ENCODE peak calls at places on chromosomes 5 and 9, in four cellular contexts. One of them, this sample, is unnamed.
A peak's percentile ranks its signal among the peaks of the same experiment; 100 is the strongest.

GRCh38 chr9:68507796-68508145 is 32.9 kb downstream of the TMEM252 start:
- DNase-seq in prostate gland: no peak
- DNase-seq in stomach: no peak
- DNase-seq in IMR-90: no peak
- DNase-seq in this sample: no peak

GRCh38 chr5:154201108-154201769 is 10.7 kb downstream of the GALNT10 start:
- DNase-seq in IMR-90: no peak
- DNase-seq in prostate gland: no peak
- DNase-seq in stomach: no peak
- DNase-seq in this sample: no peak

GRCh38 chr9:6925841-6926240 is 168.1 kb downstream of the KDM4C start:
- DNase-seq in IMR-90: no peak
- DNase-seq in prostate gland: no peak
- DNase-seq in stomach: no peak
- DNase-seq in this sample: no peak

GRCh38 chr9:16475996-16476395 is 394.5 kb downstream of the BNC2 start:
- DNase-seq in prostate gland: no peak
- DNase-seq in IMR-90: no peak
- DNase-seq in stomach: no peak
- DNase-seq in this sample: no peak

GRCh38 chr5:94908889-94909480 is 290.5 kb downstream of the SLF1 start:
- DNase-seq in prostate gland: no peak
- DNase-seq in IMR-90: peak; percentile 37
- DNase-seq in stomach: no peak
- DNase-seq in this sample: no peak

GRCh38 chr9:127664678-127665507 is 41.9 kb upstream of the CFAP157 start:
- DNase-seq in stomach: no peak
- DNase-seq in IMR-90: peak; percentile 13
- DNase-seq in prostate gland: peak; percentile 57
- DNase-seq in this sample: no peak

GRCh38 chr9:131402073-131402472 is 8.2 kb downstream of the PRRC2B start:
- DNase-seq in IMR-90: peak; percentile 83
- DNase-seq in stomach: no peak
- DNase-seq in prostate gland: no peak
- DNase-seq in this sample: no peak

GRCh38 chr5:20368581-20368980 is 380.6 kb upstream of the CDH18 start:
- DNase-seq in prostate gland: no peak
- DNase-seq in stomach: no peak
- DNase-seq in IMR-90: no peak
- DNase-seq in this sample: no peak

GRCh38 chr9:117564839-117565238 is 139.4 kb upstream of the TLR4 start:
- DNase-seq in IMR-90: no peak
- DNase-seq in stomach: no peak
- DNase-seq in prostate gland: no peak
- DNase-seq in this sample: no peak

GRCh38 chr9:37625262-37626147 is 25.2 kb upstream of the FRMPD1 start:
- DNase-seq in stomach: no peak
- DNase-seq in IMR-90: no peak
- DNase-seq in prostate gland: no peak
- DNase-seq in this sample: no peak

GRCh38 chr9:133703571-133704399 is 34.4 kb downstream of the SARDH start:
- DNase-seq in prostate gland: no peak
- DNase-seq in stomach: no peak
- DNase-seq in IMR-90: no peak
- DNase-seq in this sample: peak; percentile 13

GRCh38 chr9:87878930-87879603 is 3.6 kb upstream of the SPATA31E1 start:
- DNase-seq in stomach: no peak
- DNase-seq in IMR-90: peak; percentile 87
- DNase-seq in prostate gland: no peak
- DNase-seq in this sample: no peak

GRCh38 chr5:59588922-59589321 is 304.6 kb downstream of the PDE4D start:
- DNase-seq in stomach: no peak
- DNase-seq in IMR-90: no peak
- DNase-seq in prostate gland: no peak
- DNase-seq in this sample: no peak

GRCh38 chr5:59591162-59591561 is 302.4 kb downstream of the PDE4D start:
- DNase-seq in stomach: no peak
- DNase-seq in IMR-90: no peak
- DNase-seq in prostate gland: no peak
- DNase-seq in this sample: no peak

GRCh38 chr5:59584858-59585846 is 308.4 kb downstream of the PDE4D start:
- DNase-seq in IMR-90: no peak
- DNase-seq in prostate gland: no peak
- DNase-seq in stomach: no peak
- DNase-seq in this sample: no peak

GRCh38 chr5:59586811-59587340 is 306.6 kb downstream of the PDE4D start:
- DNase-seq in IMR-90: no peak
- DNase-seq in prostate gland: no peak
- DNase-seq in stomach: no peak
- DNase-seq in this sample: no peak

DNA sequence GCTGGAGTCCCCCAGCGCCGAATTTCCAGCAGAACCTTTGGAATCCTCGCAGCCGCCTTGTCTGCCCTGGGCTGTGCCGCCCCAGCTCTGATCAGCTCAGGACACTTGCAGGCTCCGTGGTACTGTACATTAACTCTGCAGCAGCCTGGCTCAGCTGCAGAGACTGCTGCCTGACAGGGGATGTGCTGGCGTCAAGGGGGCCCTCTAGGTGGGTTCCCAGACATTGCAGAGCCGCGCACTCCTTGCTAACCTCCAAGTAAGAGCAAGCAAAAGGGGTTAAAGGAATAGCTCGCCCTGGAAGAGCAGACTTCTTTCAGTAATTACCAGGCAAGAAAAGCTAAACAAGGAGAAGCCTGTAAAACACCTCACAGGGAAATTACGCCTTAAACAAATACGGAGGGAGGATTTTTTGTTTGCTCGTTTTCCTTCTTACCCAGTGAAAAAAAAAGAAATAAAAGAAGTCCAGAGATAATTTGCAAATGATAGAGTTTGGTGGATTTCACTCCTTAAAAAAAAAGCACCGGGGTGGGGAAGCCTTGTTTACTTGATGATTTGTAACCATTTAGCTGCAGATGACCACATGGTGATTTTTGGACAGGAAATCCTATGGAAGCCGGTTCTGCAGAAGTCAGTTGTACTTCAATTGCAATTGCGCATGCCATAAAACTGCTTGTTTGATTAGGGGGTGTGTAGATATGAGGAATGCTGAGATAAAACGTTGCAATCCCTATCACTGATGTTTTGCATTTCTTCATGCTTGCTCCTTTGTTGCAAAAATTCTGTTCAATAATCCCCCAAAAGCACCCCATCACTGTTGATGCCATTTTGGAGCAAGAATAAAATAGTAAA is 305.8 kb downstream of the PDE4D start:
- DNase-seq in prostate gland: peak; percentile 20
- DNase-seq in stomach: peak; percentile 47
- DNase-seq in IMR-90: peak; percentile 52
- DNase-seq in this sample: no peak
- TF ChIP-seq CTCF in prostate gland: no peak
- TF ChIP-seq CTCF in stomach: no peak
- TF ChIP-seq CTCF in IMR-90: no peak
- TF ChIP-seq CTCF in this sample: no peak

DNA sequence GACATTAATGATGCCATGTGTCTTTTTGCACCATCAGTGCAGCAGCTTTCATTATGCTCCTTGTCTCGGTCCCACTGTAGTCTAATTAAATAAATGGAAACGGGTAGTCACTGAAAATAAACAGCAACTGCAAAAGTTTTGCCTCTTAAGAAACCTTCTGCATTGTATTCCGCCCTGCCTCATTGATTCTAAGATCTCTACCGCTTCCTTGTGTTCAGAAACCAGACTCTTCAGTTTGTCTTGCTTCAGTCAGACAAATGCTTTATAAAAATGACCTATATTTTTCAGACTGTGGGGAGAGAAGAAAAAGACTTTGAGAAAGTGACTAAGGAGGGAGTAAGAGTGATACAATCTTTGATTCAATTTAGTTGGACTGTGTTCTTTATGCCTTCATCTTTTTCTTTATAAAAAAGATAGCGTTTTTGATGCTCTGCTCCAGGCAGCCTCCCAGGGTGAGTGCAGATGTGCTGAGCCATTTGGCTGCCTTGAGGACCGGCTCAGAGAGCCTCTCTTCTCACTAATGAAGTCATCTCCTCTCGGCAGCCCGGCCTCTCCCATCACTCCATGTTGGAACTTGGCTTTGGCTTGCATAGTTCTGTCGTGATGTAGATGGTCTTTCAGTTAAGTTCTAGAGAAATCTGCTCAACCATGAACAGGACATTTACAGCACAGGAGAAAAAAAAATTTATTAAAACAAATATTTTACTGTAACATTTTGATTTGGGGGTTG is 4.1 kb upstream of the VCAN start:
- DNase-seq in stomach: no peak
- DNase-seq in prostate gland: no peak
- DNase-seq in IMR-90: peak; percentile 65
- DNase-seq in this sample: no peak
- TF ChIP-seq CTCF in stomach: no peak
- TF ChIP-seq CTCF in prostate gland: no peak
- TF ChIP-seq CTCF in IMR-90: no peak
- TF ChIP-seq CTCF in this sample: no peak

DNA sequence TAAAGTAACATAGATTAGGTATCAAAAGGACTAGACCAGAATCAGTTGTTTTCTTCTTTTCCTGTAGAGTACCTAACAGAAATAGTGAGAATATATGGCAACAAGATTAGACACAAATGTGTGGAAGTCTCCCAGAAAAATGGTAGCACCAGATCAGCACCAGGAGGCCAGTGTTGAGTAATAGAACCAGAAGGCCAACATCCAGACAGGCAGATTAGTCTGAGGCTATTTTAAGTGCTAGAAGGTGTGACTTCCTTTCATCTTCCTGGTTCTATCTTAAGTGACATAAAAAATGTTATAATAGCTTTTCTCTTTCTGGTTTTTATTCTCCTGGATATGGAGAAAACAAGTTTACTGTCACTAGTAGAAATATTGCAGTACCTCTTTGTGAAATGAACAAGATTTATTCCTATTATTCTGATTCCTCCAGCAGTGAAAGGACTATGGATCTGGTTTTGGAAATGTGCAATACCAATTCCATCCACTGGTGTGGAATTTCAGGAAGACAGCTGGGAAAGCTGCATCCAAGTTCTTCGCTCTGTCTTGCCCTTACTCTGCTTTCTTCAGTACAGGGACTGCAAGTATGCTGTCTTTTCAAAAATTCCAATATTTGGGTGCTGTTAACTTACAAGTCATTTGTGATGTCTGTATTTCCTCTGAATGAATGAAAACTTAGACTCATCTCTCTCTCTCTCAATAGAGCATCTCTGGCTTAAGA is 39.1 kb downstream of the SHLD3 start:
- DNase-seq in IMR-90: peak; percentile 18
- DNase-seq in stomach: no peak
- DNase-seq in prostate gland: no peak
- DNase-seq in this sample: no peak
- TF ChIP-seq CTCF in IMR-90: peak; percentile 39
- TF ChIP-seq CTCF in stomach: peak; percentile 6
- TF ChIP-seq CTCF in prostate gland: peak; percentile 17
- TF ChIP-seq CTCF in this sample: no peak

DNA sequence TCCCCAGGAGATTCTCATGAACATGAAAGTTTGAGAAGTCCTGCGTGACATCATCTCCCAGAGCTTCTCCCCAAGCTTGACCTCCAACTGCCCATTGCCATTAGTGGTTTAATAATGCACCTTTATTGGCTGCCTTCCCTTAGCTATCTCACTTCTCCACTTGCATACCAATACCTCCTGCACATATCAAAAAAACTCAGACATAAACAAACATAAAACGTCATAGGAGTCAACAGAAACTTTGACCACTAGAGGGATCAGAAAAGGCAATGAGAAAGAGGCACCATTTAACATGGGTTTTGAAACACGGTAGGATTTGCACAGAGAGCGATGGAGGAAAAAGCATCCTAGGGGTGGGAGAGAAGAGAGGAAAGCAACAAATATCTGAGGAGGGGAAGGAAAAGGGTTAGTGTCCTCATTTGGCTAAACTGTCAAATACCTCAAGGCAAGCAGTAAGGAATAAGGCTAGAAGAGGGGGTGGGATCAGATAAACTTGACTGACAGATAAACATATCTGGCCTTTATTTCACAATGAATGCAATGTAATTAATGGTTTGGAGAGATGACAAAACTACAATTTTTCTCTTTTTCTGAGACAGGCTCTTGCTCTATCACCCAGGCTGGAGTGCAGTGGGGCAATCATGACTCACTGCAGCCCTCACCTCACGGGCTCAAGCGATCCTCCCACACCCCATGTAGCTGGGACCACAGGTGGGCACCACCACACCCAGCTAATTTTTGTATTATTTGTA is 27.0 kb downstream of the GNAQ start:
- DNase-seq in prostate gland: no peak
- DNase-seq in stomach: no peak
- DNase-seq in IMR-90: peak; percentile 30
- DNase-seq in this sample: no peak
- TF ChIP-seq CTCF in prostate gland: no peak
- TF ChIP-seq CTCF in stomach: peak; percentile 87
- TF ChIP-seq CTCF in IMR-90: no peak
- TF ChIP-seq CTCF in this sample: no peak

GRCh38 chr5:176533894-176534611 is 3.1 kb downstream of the RNF44 start:
- DNase-seq in stomach: peak; percentile 49
- DNase-seq in prostate gland: no peak
- DNase-seq in IMR-90: peak; percentile 36
- DNase-seq in this sample: no peak

GRCh38 chr5:176535101-176535654 is 2.0 kb downstream of the RNF44 start:
- DNase-seq in stomach: no peak
- DNase-seq in prostate gland: peak; percentile 40
- DNase-seq in IMR-90: peak; percentile 24
- DNase-seq in this sample: no peak

GRCh38 chr5:176535655-176536131 is 1.5 kb downstream of the RNF44 start:
- DNase-seq in prostate gland: no peak
- DNase-seq in stomach: no peak
- DNase-seq in IMR-90: no peak
- DNase-seq in this sample: no peak

GRCh38 chr5:176533390-176533789 is 3.8 kb downstream of the RNF44 start:
- DNase-seq in IMR-90: no peak
- DNase-seq in stomach: no peak
- DNase-seq in prostate gland: no peak
- DNase-seq in this sample: no peak

GRCh38 chr5:176534640-176535039 is 2.6 kb downstream of the RNF44 start:
- DNase-seq in stomach: no peak
- DNase-seq in prostate gland: no peak
- DNase-seq in IMR-90: no peak
- DNase-seq in this sample: no peak
- TF ChIP-seq CTCF in stomach: no peak
- TF ChIP-seq CTCF in prostate gland: no peak
- TF ChIP-seq CTCF in IMR-90: no peak
- TF ChIP-seq CTCF in this sample: no peak